ENCODE peak calls at places on chromosomes 11 and 22, in seven cellular contexts. H is epithelial cell of proximal tubule, R is fibroblast of villous mesenchyme, Y is HFFc6, S is transverse colon, E is AG10803, J is lower leg skin. C is an unnamed sample.

GRCh38 chr11:46676436-46677158 is 23.8 kb downstream of the ARHGAP1 start:
- DNase-seq in H (no peak), R (no peak), Y (no peak), S (no peak), E (no peak), J (no peak), C (no peak)

GRCh38 chr11:121351089-121351488 is 58.5 kb downstream of the SC5D start:
- DNase-seq in H (no peak), R (no peak), Y (no peak), S (no peak), E (no peak), J (no peak), C (no peak)

GRCh38 chr22:29308791-29309262 is 2.4 kb downstream of the GAS2L1 start:
- DNase-seq in H (no peak), R (peak), Y (no peak), S (peak), E (peak), J (no peak), C (no peak)

GRCh38 chr22:27378343-27378800 is 423.2 kb downstream of the MN1 start:
- DNase-seq in H (no peak), R (peak), Y (no peak), S (no peak), E (peak), J (no peak), C (no peak)

GRCh38 chr22:32660292-32660691 is 141.2 kb upstream of the TIMP3 start:
- DNase-seq in H (no peak), R (peak), Y (peak), S (peak), E (peak), J (peak), C (no peak)

GRCh38 chr11:15248749-15249148 is 134.0 kb downstream of the INSC start:
- DNase-seq in H (no peak), R (no peak), Y (no peak), S (no peak), E (no peak), J (no peak), C (no peak)

GRCh38 chr11:131373756-131374155 is 3.3 kb downstream of the NTM start:
- DNase-seq in H (no peak), R (no peak), Y (no peak), S (no peak), E (no peak), J (no peak), C (no peak)

GRCh38 chr11:71064183-71064582 is 188.2 kb downstream of the SHANK2 start:
- DNase-seq in H (no peak), R (no peak), Y (no peak), S (no peak), E (no peak), J (no peak), C (no peak)

GRCh38 chr22:29817724-29818123 is 20.4 kb downstream of the ASCC2 start:
- DNase-seq in H (no peak), R (no peak), Y (no peak), S (no peak), E (peak), J (no peak), C (no peak)

GRCh38 chr11:99068832-99069231 is 48.1 kb downstream of the CNTN5 start:
- DNase-seq in H (no peak), R (no peak), Y (no peak), S (no peak), E (no peak), J (no peak), C (no peak)

GRCh38 chr11:10622108-10622507 is 53.6 kb upstream of the LYVE1 start:
- DNase-seq in H (no peak), R (no peak), Y (no peak), S (no peak), E (no peak), J (peak), C (no peak)

GRCh38 chr11:10625281-10625981 is 57.0 kb upstream of the LYVE1 start:
- DNase-seq in H (no peak), R (no peak), Y (no peak), S (no peak), E (no peak), J (peak), C (no peak)

GRCh38 chr11:10622957-10623787 is 54.7 kb upstream of the LYVE1 start:
- DNase-seq in H (no peak), R (no peak), Y (no peak), S (no peak), E (no peak), J (peak), C (no peak)

GRCh38 chr11:10625982-10626311 is 57.5 kb upstream of the LYVE1 start:
- DNase-seq in H (no peak), R (no peak), Y (no peak), S (no peak), E (no peak), J (peak), C (no peak)

GRCh38 chr11:10623797-10624761 is 55.6 kb upstream of the LYVE1 start:
- DNase-seq in H (no peak), R (peak), Y (no peak), S (peak), E (no peak), J (peak), C (no peak)
- TF ChIP-seq CTCF in H (peak), R (peak), Y (peak), S (peak), E (peak), J (no peak), C (peak)

GRCh38 chr22:37258005-37258790 is 14.1 kb upstream of the RAC2 start:
- DNase-seq in H (no peak), R (no peak), Y (no peak), S (no peak), E (no peak), J (no peak), C (no peak)
- TF ChIP-seq CTCF in H (no peak), R (no peak), Y (no peak), S (no peak), E (no peak), J (no peak), C (no peak)

GRCh38 chr22:39616051-39616450 is 45.5 kb downstream of the CACNA1I start:
- DNase-seq in H (no peak), R (no peak), Y (no peak), S (no peak), E (no peak), J (no peak), C (no peak)
- TF ChIP-seq CTCF in H (no peak), R (no peak), Y (no peak), S (no peak), E (no peak), J (no peak), C (no peak)

DNA sequence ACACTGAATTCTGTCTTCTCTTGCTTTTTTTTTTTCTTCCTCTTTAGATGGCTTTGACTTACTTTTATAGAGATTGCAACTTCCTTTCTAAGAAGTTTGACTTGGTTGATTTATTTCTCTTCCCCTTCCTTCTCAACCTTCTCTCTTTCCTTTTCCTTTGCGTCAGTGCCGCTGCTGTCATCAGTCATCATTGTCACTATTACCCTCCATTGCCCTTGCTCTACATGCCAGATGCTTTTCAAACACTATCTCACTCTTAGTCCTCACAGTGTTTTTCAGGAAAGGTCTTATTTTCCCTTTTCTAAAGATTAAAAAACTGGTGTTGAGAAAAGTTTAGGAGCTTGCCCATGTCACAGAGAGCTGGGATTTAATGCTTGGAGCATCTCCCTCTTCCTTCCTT is 74.7 kb upstream of the C11orf87 start:
- DNase-seq in H (no peak), R (no peak), Y (no peak), S (no peak), E (no peak), J (no peak), C (no peak)
- TF ChIP-seq CTCF in H (no peak), R (no peak), Y (no peak), S (no peak), E (no peak), J (no peak), C (no peak)

GRCh38 chr11:132501356-132501755 is 1030.9 kb downstream of the OPCML start:
- DNase-seq in H (no peak), R (no peak), Y (no peak), S (no peak), E (no peak), J (no peak), C (no peak)
- TF ChIP-seq CTCF in H (no peak), R (no peak), Y (no peak), S (no peak), E (no peak), J (no peak), C (no peak)

GRCh38 chr11:66311470-66311964 is 5.3 kb downstream of the CD248 start:
- DNase-seq in H (no peak), R (no peak), Y (no peak), S (no peak), E (no peak), J (no peak), C (no peak)
- TF ChIP-seq CTCF in H (peak), R (no peak), Y (no peak), S (no peak), E (no peak), J (no peak), C (no peak)

GRCh38 chr22:35305525-35306070 is 5.9 kb downstream of the TOM1 start:
- DNase-seq in H (no peak), R (peak), Y (no peak), S (no peak), E (peak), J (no peak), C (peak)

GRCh38 chr22:35301370-35301874 is 1.7 kb downstream of the TOM1 start:
- DNase-seq in H (peak), R (peak), Y (peak), S (peak), E (peak), J (peak), C (peak)

GRCh38 chr22:35299217-35299716 is 427 bp upstream of the TOM1 start:
- DNase-seq in H (no peak), R (peak), Y (no peak), S (no peak), E (peak), J (no peak), C (no peak)

GRCh38 chr22:35303029-35303624 is 3.4 kb downstream of the TOM1 start:
- DNase-seq in H (no peak), R (no peak), Y (no peak), S (no peak), E (no peak), J (no peak), C (no peak)

DNA sequence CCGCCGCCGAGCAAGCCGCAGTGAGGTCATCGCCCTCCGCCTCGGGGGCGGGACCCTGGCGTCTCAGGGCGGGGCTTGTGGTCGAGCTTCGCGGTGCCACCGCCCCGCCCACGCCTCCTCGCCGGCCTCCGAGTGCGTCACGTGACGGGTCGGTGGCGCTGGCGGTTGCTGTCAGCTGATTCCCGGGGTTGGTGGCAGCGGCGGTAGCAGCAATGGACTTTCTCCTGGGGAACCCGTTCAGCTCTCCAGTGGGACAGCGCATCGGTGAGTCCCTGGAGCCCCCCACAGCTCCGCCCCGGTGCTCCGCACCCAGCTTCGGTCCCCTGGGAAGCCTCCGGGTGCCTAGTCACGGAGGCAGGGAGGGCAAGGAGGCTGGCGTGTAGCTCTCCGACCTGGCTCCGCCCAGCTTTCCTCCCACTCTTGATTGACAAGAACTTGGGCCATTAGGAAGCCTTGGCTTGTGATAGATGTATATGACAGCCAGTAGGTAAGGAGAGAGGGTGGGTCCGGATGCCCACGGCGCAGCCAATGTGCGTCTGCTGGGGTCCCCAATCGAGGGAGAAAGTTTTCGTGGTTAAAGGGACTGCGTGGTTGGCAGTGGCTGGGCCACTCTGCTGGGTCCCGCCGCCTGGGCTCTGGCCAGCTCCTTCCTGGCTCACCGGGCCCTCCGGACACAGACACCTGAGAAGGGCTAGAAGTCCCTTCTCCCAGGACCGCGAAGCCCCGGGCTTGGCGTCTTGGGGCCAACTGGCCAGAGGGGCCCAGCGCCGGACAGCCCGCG is at the start of gene TOM1:
- DNase-seq in H (peak), R (peak), Y (peak), S (peak), E (peak), J (peak), C (peak)
- TF ChIP-seq CTCF in H (no peak), R (no peak), Y (no peak), S (peak), E (no peak), J (no peak), C (no peak)

DNA sequence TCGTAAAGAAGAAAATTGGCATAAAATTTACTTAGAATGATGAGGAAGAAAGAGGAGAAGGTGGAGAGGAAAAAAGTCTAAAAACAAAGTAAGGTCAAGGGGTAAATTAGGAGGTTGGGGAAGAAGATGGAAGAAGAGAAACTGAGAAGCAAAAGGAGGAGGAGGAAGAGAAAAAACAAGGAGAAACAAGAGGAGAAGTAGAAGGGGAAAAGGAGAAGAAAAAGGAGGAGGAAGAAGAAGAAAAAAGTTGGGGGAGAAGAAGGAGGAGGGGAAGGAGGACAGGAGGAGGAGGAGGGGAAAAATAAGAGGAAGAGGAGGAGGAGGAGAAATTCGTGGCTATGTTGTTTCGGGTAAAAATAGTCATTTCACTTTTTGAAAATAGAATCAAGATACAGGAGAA is 42.4 kb downstream of the IL10RA start:
- DNase-seq in H (no peak), R (no peak), Y (no peak), S (no peak), E (no peak), J (no peak), C (no peak)
- TF ChIP-seq CTCF in H (no peak), R (no peak), Y (no peak), S (no peak), E (no peak), J (no peak), C (no peak)

DNA sequence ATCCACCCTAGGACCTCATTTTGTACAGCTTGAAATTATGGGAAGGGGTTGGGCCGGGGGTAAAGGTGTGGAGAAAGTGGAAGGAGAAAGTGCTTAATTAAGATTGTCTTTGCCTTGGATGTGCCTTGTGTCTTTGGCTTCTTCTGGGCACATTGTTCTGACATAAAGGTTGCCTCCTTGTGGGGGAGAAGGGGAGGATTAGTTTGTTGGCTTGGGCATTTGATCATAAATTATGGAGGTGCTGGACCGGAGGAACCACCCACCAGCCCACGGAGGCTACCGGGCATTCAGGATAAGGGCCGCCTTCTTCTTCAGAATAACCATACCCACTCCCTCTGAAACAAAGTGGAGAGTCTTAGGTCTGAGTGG is 1.3 kb downstream of the PAFAH1B2 start:
- DNase-seq in H (peak), R (peak), Y (peak), S (peak), E (peak), J (no peak), C (no peak)
- TF ChIP-seq CTCF in H (peak), R (peak), Y (peak), S (no peak), E (peak), J (no peak), C (peak)